ENCODE peak calls at places on chromosomes 2 and 18, in six cellular contexts. U, P, H, T, Y and D are unnamed samples.

GRCh38 chr2:235616846-235617245 is 123.0 kb downstream of the AGAP1 start:
- DNase-seq in U (no peak), P (peak; percentile 45), H (no peak), T (no peak), Y (no peak), D (no peak)

GRCh38 chr2:40369619-40370397 is 82.1 kb downstream of the SLC8A1 start:
- DNase-seq in U (peak; percentile 59), P (peak; percentile 57), H (no peak), T (no peak), Y (no peak), D (peak; percentile 80)

GRCh38 chr2:118130385-118130784 is 42.1 kb downstream of the INSIG2 start:
- DNase-seq in U (no peak), P (peak; percentile 6), H (no peak), T (no peak), Y (no peak), D (no peak)

GRCh38 chr18:48337053-48337452 is 72.1 kb downstream of the ZBTB7C start:
- DNase-seq in U (no peak), P (no peak), H (no peak), T (no peak), Y (no peak), D (no peak)

GRCh38 chr2:125398738-125399473 is 1257.1 kb upstream of the GYPC start:
- DNase-seq in U (no peak), P (no peak), H (no peak), T (no peak), Y (no peak), D (no peak)

GRCh38 chr2:66252002-66252545 is 182.9 kb upstream of the MEIS1 start:
- DNase-seq in U (no peak), P (no peak), H (no peak), T (no peak), Y (no peak), D (no peak)

GRCh38 chr2:3168230-3168891 is 209.3 kb downstream of the EIPR1 start:
- DNase-seq in U (no peak), P (peak; percentile 68), H (no peak), T (no peak), Y (no peak), D (peak; percentile 52)

GRCh38 chr18:61606068-61606660 is 272.9 kb downstream of the CDH20 start:
- DNase-seq in U (no peak), P (peak; percentile 68), H (peak; percentile 58), T (no peak), Y (no peak), D (peak; percentile 51)

GRCh38 chr18:49459404-49460171 is 857 bp downstream of the DYM start:
- DNase-seq in U (no peak), P (no peak), H (no peak), T (no peak), Y (no peak), D (peak; percentile 2)

GRCh38 chr2:3986063-3986462 is 282.7 kb downstream of the DCDC2C start:
- DNase-seq in U (no peak), P (no peak), H (no peak), T (no peak), Y (no peak), D (peak; percentile 7)

GRCh38 chr2:37768491-37768925 is 97.1 kb upstream of the CDC42EP3 start:
- DNase-seq in U (peak; percentile 85), P (peak; percentile 99), H (no peak), T (no peak), Y (no peak), D (peak; percentile 94)

GRCh38 chr18:59715445-59715844 is 18.2 kb upstream of the CCBE1 start:
- DNase-seq in U (no peak), P (peak; percentile 49), H (no peak), T (no peak), Y (no peak), D (peak; percentile 26)

GRCh38 chr2:26550276-26551015 is 72.5 kb upstream of the OTOF start:
- DNase-seq in U (no peak), P (no peak), H (no peak), T (no peak), Y (no peak), D (no peak)

GRCh38 chr2:127143851-127144782 is 37.2 kb upstream of the BIN1 start:
- DNase-seq in U (no peak), P (peak; percentile 62), H (no peak), T (no peak), Y (no peak), D (peak; percentile 83)

GRCh38 chr2:182821172-182821571 is 45.3 kb downstream of the FRZB start:
- DNase-seq in U (no peak), P (peak; percentile 2), H (no peak), T (no peak), Y (no peak), D (no peak)

GRCh38 chr2:9292426-9292825 is 85.8 kb downstream of the ASAP2 start:
- DNase-seq in U (no peak), P (no peak), H (no peak), T (no peak), Y (no peak), D (no peak)

GRCh38 chr2:240597054-240597418 is 10.5 kb downstream of the CAPN10 start:
- DNase-seq in U (no peak), P (no peak), H (no peak), T (peak; percentile 4), Y (no peak), D (no peak)

GRCh38 chr2:10873790-10874437 is 37.8 kb upstream of the KCNF1 start:
- DNase-seq in U (no peak), P (peak; percentile 13), H (peak; percentile 80), T (no peak), Y (no peak), D (no peak)

GRCh38 chr2:176753752-176754474 is 458.7 kb upstream of the HNRNPA3 start:
- DNase-seq in U (no peak), P (peak; percentile 72), H (peak; percentile 32), T (no peak), Y (no peak), D (no peak)

GRCh38 chr2:10449838-10450691 is 1.9 kb upstream of the ODC1 start:
- DNase-seq in U (no peak), P (no peak), H (no peak), T (no peak), Y (no peak), D (no peak)

GRCh38 chr18:51513525-51513924 is 316.0 kb upstream of the MEX3C start:
- DNase-seq in U (no peak), P (no peak), H (no peak), T (no peak), Y (no peak), D (no peak)

GRCh38 chr2:205197468-205198129 is 484.7 kb upstream of the NRP2 start:
- DNase-seq in U (no peak), P (no peak), H (no peak), T (no peak), Y (no peak), D (no peak)

GRCh38 chr2:134718095-134718955 is 475 bp downstream of the TMEM163 start:
- DNase-seq in U (no peak), P (no peak), H (no peak), T (no peak), Y (no peak), D (no peak)

GRCh38 chr18:45617284-45617683 is 2.0 kb downstream of the SLC14A2 start:
- DNase-seq in U (peak; percentile 63), P (peak; percentile 89), H (peak; percentile 86), T (no peak), Y (no peak), D (peak; percentile 88)

DNA sequence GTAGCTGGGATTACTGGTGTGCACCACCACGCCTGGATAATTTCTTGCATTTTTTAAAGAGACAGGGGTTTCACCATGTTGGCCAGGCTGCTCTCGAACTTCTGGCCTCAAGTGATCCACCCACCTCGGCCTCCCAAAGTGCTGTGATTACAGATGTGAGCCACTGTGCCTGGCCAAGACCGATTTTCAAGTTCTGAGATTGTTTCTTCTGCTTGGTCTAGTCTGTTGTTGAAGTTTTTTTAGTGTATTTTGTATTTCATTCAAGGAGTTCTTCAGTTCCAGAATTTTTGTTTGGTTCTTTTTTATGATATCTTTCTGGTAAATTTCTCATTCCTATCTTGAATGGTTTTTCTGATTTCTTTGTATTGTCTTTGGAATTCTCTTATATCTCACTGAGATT is 96.4 kb downstream of the ANKRD12 start:
- DNase-seq in U (no peak), P (no peak), H (no peak), T (no peak), Y (no peak), D (no peak)
- H3K4me3 ChIP-seq in U (no peak overlapping the region), P (no peak overlapping the region), H (no peak overlapping the region), T (no peak overlapping the region), Y (no peak overlapping the region), D (no peak overlapping the region)

GRCh38 chr2:181231151-181231550 is 226.0 kb upstream of the ITGA4 start:
- DNase-seq in U (no peak), P (no peak), H (no peak), T (no peak), Y (no peak), D (no peak)
- TF ChIP-seq CTCF in U (no peak), P (no peak), H (no peak), T (no peak), Y (no peak), D (no peak)

GRCh38 chr2:232240896-232241295 is 137.7 kb upstream of the ALPP start:
- DNase-seq in U (no peak), P (no peak), H (no peak), T (no peak), Y (no peak), D (peak; percentile 17)
- H3K4me3 ChIP-seq in U (no peak overlapping the region), P (no peak overlapping the region), H (no peak overlapping the region), T (no peak overlapping the region), Y (no peak overlapping the region), D (no peak overlapping the region)

GRCh38 chr2:129767346-129767745 is 212.1 kb upstream of the RAB6C start:
- DNase-seq in U (no peak), P (no peak), H (no peak), T (no peak), Y (no peak), D (no peak)

GRCh38 chr2:129768485-129769258 is 210.8 kb upstream of the RAB6C start:
- DNase-seq in U (no peak), P (no peak), H (no peak), T (no peak), Y (no peak), D (no peak)

GRCh38 chr2:129766594-129766993 is 212.9 kb upstream of the RAB6C start:
- DNase-seq in U (no peak), P (peak; percentile 24), H (no peak), T (no peak), Y (no peak), D (no peak)

GRCh38 chr2:129769402-129769991 is 210.0 kb upstream of the RAB6C start:
- DNase-seq in U (no peak), P (no peak), H (no peak), T (no peak), Y (no peak), D (no peak)

DNA sequence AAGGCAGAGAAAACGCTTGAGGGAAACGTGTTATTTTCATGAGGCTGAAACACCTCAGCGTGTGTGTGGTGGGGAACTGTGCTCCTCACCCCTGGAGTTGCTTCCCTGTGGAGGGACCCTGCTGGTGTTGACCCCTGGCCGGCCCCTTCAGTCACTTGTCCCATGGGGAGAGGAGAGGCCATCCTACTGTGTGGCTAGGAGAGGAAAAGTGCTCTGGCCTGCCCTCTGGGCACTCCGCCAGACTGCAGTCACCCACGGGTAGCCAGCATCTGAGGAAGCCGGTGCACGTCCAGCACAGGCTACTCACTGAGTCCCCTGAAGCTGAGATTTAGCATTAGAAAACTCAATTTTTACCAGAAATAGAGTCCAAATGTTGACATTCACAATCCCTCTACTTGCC is 211.5 kb upstream of the RAB6C start:
- DNase-seq in U (no peak), P (no peak), H (no peak), T (no peak), Y (no peak), D (no peak)
- TF ChIP-seq CTCF in U (no peak), P (no peak), H (no peak), T (no peak), Y (no peak), D (no peak)